ENCODE peak calls at places on chromosomes 12 and 14, in five cellular contexts. One of them, this sample, is unnamed.

GRCh38 chr14:94380225-94381148 is 7.9 kb downstream of the SERPINA1 start:
- DNase-seq in hepatocyte: no peak
- DNase-seq in lung: no peak
- DNase-seq in right lobe of liver: peak
- DNase-seq in sigmoid colon: peak
- DNase-seq in this sample: no peak

GRCh38 chr12:117119592-117120198 is 20.5 kb upstream of the TESC start:
- DNase-seq in hepatocyte: peak
- DNase-seq in lung: no peak
- DNase-seq in right lobe of liver: no peak
- DNase-seq in sigmoid colon: no peak
- DNase-seq in this sample: no peak

GRCh38 chr12:77847060-77847541 is 16.4 kb downstream of the NAV3 start:
- DNase-seq in hepatocyte: no peak
- DNase-seq in lung: no peak
- DNase-seq in right lobe of liver: no peak
- DNase-seq in sigmoid colon: no peak
- DNase-seq in this sample: no peak

GRCh38 chr14:22813145-22813544 is 2.1 kb downstream of the SLC7A7 start:
- DNase-seq in hepatocyte: no peak
- DNase-seq in lung: no peak
- DNase-seq in right lobe of liver: no peak
- DNase-seq in sigmoid colon: no peak
- DNase-seq in this sample: no peak

GRCh38 chr12:613996-614726 is 49.1 kb downstream of the NINJ2 start:
- DNase-seq in hepatocyte: no peak
- DNase-seq in lung: no peak
- DNase-seq in right lobe of liver: no peak
- DNase-seq in sigmoid colon: no peak
- DNase-seq in this sample: no peak

GRCh38 chr14:24889843-24890242 is 160.1 kb downstream of the STXBP6 start:
- DNase-seq in hepatocyte: no peak
- DNase-seq in lung: no peak
- DNase-seq in right lobe of liver: no peak
- DNase-seq in sigmoid colon: no peak
- DNase-seq in this sample: no peak

GRCh38 chr12:34289431-34290190 is 267.3 kb downstream of the ALG10 start:
- DNase-seq in hepatocyte: peak
- DNase-seq in lung: no peak
- DNase-seq in right lobe of liver: peak
- DNase-seq in sigmoid colon: peak
- DNase-seq in this sample: no peak

GRCh38 chr12:56115329-56115728 is 1.1 kb upstream of the RPL41 start:
- DNase-seq in hepatocyte: no peak
- DNase-seq in lung: no peak
- DNase-seq in right lobe of liver: no peak
- DNase-seq in sigmoid colon: peak
- DNase-seq in this sample: no peak

GRCh38 chr12:108691995-108692808 is 39.1 kb downstream of the CORO1C start:
- DNase-seq in hepatocyte: peak
- DNase-seq in lung: peak
- DNase-seq in right lobe of liver: no peak
- DNase-seq in sigmoid colon: peak
- DNase-seq in this sample: peak

GRCh38 chr14:65069874-65070709 is 32.2 kb downstream of the MAX start:
- DNase-seq in hepatocyte: peak
- DNase-seq in lung: peak
- DNase-seq in right lobe of liver: no peak
- DNase-seq in sigmoid colon: no peak
- DNase-seq in this sample: no peak

GRCh38 chr14:65179918-65180724 is 77.8 kb upstream of the MAX start:
- DNase-seq in hepatocyte: no peak
- DNase-seq in lung: no peak
- DNase-seq in right lobe of liver: no peak
- DNase-seq in sigmoid colon: peak
- DNase-seq in this sample: no peak

GRCh38 chr14:98198385-98198784 is 1073.6 kb downstream of the BCL11B start:
- DNase-seq in hepatocyte: no peak
- DNase-seq in lung: no peak
- DNase-seq in right lobe of liver: no peak
- DNase-seq in sigmoid colon: no peak
- DNase-seq in this sample: peak

GRCh38 chr14:21038416-21039058 is 3.6 kb upstream of the RNASE7 start:
- DNase-seq in hepatocyte: no peak
- DNase-seq in lung: no peak
- DNase-seq in right lobe of liver: no peak
- DNase-seq in sigmoid colon: no peak
- DNase-seq in this sample: no peak

GRCh38 chr14:89429206-89430091 is 12.4 kb upstream of the FOXN3 start:
- DNase-seq in hepatocyte: peak
- DNase-seq in lung: no peak
- DNase-seq in right lobe of liver: no peak
- DNase-seq in sigmoid colon: peak
- DNase-seq in this sample: no peak

GRCh38 chr14:44453433-44454171 is 53.5 kb downstream of the FSCB start:
- DNase-seq in hepatocyte: no peak
- DNase-seq in lung: no peak
- DNase-seq in right lobe of liver: no peak
- DNase-seq in sigmoid colon: no peak
- DNase-seq in this sample: no peak
- TF ChIP-seq CTCF in hepatocyte: no peak
- TF ChIP-seq CTCF in lung: no peak
- TF ChIP-seq CTCF in right lobe of liver: no peak
- TF ChIP-seq CTCF in sigmoid colon: no peak
- TF ChIP-seq CTCF in this sample: no peak

GRCh38 chr12:44581642-44582242 is 294.4 kb downstream of the NELL2 start:
- DNase-seq in hepatocyte: no peak
- DNase-seq in lung: no peak
- DNase-seq in right lobe of liver: no peak
- DNase-seq in sigmoid colon: no peak
- DNase-seq in this sample: no peak
- TF ChIP-seq CTCF in hepatocyte: no peak
- TF ChIP-seq CTCF in lung: no peak
- TF ChIP-seq CTCF in right lobe of liver: no peak
- TF ChIP-seq CTCF in sigmoid colon: no peak
- TF ChIP-seq CTCF in this sample: no peak

GRCh38 chr14:32510815-32511214 is 181.7 kb downstream of the AKAP6 start:
- DNase-seq in hepatocyte: no peak
- DNase-seq in lung: no peak
- DNase-seq in right lobe of liver: no peak
- DNase-seq in sigmoid colon: no peak
- DNase-seq in this sample: no peak

GRCh38 chr14:32514236-32514635 is 185.1 kb downstream of the AKAP6 start:
- DNase-seq in hepatocyte: no peak
- DNase-seq in lung: no peak
- DNase-seq in right lobe of liver: no peak
- DNase-seq in sigmoid colon: no peak
- DNase-seq in this sample: no peak

GRCh38 chr14:32512813-32513212 is 183.7 kb downstream of the AKAP6 start:
- DNase-seq in hepatocyte: no peak
- DNase-seq in lung: no peak
- DNase-seq in right lobe of liver: no peak
- DNase-seq in sigmoid colon: no peak
- DNase-seq in this sample: no peak

GRCh38 chr14:32512348-32512747 is 183.2 kb downstream of the AKAP6 start:
- DNase-seq in hepatocyte: no peak
- DNase-seq in lung: no peak
- DNase-seq in right lobe of liver: no peak
- DNase-seq in sigmoid colon: no peak
- DNase-seq in this sample: no peak

DNA sequence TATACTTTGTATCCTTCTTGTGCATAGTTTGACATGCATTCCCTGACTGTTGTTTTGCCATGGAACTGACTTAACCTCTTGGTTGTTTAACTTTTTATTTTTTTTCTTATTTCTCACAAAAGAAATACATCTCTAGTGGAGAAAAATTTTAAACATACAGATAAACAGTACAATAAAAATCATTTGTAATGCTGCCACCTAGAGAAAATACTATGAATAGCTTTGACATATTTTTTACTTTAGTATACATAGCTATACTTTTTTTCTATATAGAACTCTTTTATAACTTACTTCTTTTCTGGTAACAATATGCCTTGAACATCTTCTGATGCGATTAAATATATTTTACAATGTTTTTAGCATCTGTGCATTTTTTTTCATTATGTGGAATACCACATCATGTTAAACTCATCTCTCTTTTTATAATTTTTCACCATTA is 184.5 kb downstream of the AKAP6 start:
- DNase-seq in hepatocyte: no peak
- DNase-seq in lung: no peak
- DNase-seq in right lobe of liver: no peak
- DNase-seq in sigmoid colon: no peak
- DNase-seq in this sample: no peak
- TF ChIP-seq CTCF in hepatocyte: peak
- TF ChIP-seq CTCF in lung: no peak
- TF ChIP-seq CTCF in right lobe of liver: peak
- TF ChIP-seq CTCF in sigmoid colon: peak
- TF ChIP-seq CTCF in this sample: no peak

DNA sequence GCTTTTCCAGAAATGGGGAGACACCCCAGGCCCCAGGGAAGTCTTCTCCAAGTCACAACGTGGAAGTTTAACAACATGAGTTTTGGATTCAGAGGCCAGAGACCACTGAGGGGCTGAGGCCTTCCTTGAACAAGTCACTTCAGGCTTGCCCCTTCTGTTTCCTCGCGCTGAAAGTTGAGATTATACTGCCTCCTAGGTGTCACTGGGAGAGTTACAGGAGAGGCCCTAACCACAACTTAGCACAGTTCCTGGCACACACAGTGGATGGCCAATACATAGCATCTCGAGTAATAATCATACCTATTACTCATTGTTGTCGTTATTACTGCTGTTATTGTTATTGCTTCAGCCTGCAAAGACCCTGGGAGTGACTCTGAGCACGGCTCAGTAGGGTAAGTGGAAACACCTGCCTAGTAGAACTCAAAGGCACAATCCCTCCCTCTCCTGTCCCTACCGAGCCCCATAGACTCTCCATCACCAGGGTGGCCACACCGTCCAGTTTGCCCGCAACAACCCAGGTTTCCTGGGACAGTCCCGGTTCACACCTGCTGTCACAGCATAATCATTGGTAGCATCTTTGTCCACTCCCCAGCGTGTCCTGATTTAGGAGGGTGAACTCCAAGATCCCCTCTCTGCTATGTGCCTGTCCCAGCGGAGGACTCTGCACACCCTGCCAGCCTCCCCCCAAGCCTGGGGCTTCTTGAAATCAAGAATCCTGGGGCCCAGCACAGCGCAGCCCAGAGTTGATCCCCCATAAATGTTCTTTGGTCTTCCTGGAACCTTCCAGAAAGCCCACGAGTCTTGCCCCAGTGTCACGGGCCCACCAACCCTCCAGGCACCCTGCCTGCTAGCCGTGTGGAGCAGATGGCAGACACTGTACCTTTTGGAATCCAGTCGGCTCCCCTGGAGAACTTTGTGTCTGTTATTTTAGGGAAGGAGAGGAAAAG is 85.0 kb downstream of the SYNE3 start:
- DNase-seq in hepatocyte: peak
- DNase-seq in lung: no peak
- DNase-seq in right lobe of liver: no peak
- DNase-seq in sigmoid colon: no peak
- DNase-seq in this sample: no peak
- TF ChIP-seq CTCF in hepatocyte: peak
- TF ChIP-seq CTCF in lung: no peak
- TF ChIP-seq CTCF in right lobe of liver: peak
- TF ChIP-seq CTCF in sigmoid colon: peak
- TF ChIP-seq CTCF in this sample: no peak

GRCh38 chr14:43894534-43894933 is 612.5 kb downstream of the FSCB start:
- DNase-seq in hepatocyte: no peak
- DNase-seq in lung: no peak
- DNase-seq in right lobe of liver: no peak
- DNase-seq in sigmoid colon: no peak
- DNase-seq in this sample: no peak
- TF ChIP-seq CTCF in hepatocyte: peak
- TF ChIP-seq CTCF in lung: no peak
- TF ChIP-seq CTCF in right lobe of liver: peak
- TF ChIP-seq CTCF in sigmoid colon: no peak
- TF ChIP-seq CTCF in this sample: no peak

GRCh38 chr12:132284618-132285310 is 44.6 kb downstream of the GALNT9 start:
- DNase-seq in hepatocyte: no peak
- DNase-seq in lung: no peak
- DNase-seq in right lobe of liver: no peak
- DNase-seq in sigmoid colon: no peak
- DNase-seq in this sample: no peak

GRCh38 chr12:132282950-132283771 is 46.2 kb downstream of the GALNT9 start:
- DNase-seq in hepatocyte: no peak
- DNase-seq in lung: no peak
- DNase-seq in right lobe of liver: no peak
- DNase-seq in sigmoid colon: no peak
- DNase-seq in this sample: no peak

GRCh38 chr12:132285311-132285741 is 44.1 kb downstream of the GALNT9 start:
- DNase-seq in hepatocyte: no peak
- DNase-seq in lung: no peak
- DNase-seq in right lobe of liver: no peak
- DNase-seq in sigmoid colon: no peak
- DNase-seq in this sample: no peak

GRCh38 chr12:132282031-132282949 is 47.1 kb downstream of the GALNT9 start:
- DNase-seq in hepatocyte: no peak
- DNase-seq in lung: no peak
- DNase-seq in right lobe of liver: no peak
- DNase-seq in sigmoid colon: no peak
- DNase-seq in this sample: no peak

DNA sequence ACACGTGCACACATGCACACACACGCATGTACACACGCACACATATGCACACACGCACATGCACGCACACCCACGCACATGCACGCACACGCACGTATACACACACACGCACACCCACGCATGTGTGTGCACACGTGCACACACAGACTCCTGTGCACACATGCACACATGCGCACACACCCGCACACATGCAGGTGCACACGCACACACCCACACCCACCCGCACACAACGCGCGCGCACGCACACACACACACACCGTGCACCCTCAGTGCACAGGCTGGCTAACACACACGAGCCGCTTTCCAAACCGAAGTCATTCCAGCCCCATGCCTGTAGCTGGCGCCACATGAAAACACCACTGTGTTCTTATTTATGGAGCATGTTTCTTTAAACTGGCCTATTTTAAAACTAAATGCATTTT is 45.3 kb downstream of the GALNT9 start:
- DNase-seq in hepatocyte: no peak
- DNase-seq in lung: no peak
- DNase-seq in right lobe of liver: no peak
- DNase-seq in sigmoid colon: no peak
- DNase-seq in this sample: no peak
- TF ChIP-seq CTCF in hepatocyte: peak
- TF ChIP-seq CTCF in lung: no peak
- TF ChIP-seq CTCF in right lobe of liver: no peak
- TF ChIP-seq CTCF in sigmoid colon: no peak
- TF ChIP-seq CTCF in this sample: no peak

GRCh38 chr14:106551265-106551664 is 1024.9 kb downstream of the TMEM121 start:
- DNase-seq in hepatocyte: no peak
- DNase-seq in lung: no peak
- DNase-seq in right lobe of liver: no peak
- DNase-seq in sigmoid colon: no peak
- DNase-seq in this sample: no peak
- TF ChIP-seq CTCF in hepatocyte: no peak
- TF ChIP-seq CTCF in lung: no peak
- TF ChIP-seq CTCF in right lobe of liver: no peak
- TF ChIP-seq CTCF in sigmoid colon: no peak
- TF ChIP-seq CTCF in this sample: no peak

This sample was measured in natural killer cell.